ENCODE peak calls at places on chromosome 21, in seven cellular contexts. One of them, this sample, is unnamed.

GRCh38 chr21:29669416-29669815 is 270.4 kb downstream of the GRIK1 start:
- DNase-seq in astrocyte: no peak
- DNase-seq in activated T-helper 1 cell treated with anti-CD3 and anti-CD28 coated beads, Interleukin-12 subunit alpha, Interleukin-12 subunit beta, Interleukin-2, Interleukin-4 antibody, amounts not matched to agents 30 ng/mL and 10 ng/mL and 1 ng/mL, durations not matched to agents 14 hours and 24 hours and 36 hours: no peak
- DNase-seq in NCI-H510A: no peak
- DNase-seq in AG09309: no peak
- DNase-seq in MM.1S: no peak
- DNase-seq in Right ventricle myocardium superior: no peak
- DNase-seq in this sample: no peak

GRCh38 chr21:37509802-37510393 is 143.3 kb downstream of the DYRK1A start:
- DNase-seq in astrocyte: peak; percentile 45
- DNase-seq in activated T-helper 1 cell treated with anti-CD3 and anti-CD28 coated beads, Interleukin-12 subunit alpha, Interleukin-12 subunit beta, Interleukin-2, Interleukin-4 antibody, amounts not matched to agents 30 ng/mL and 10 ng/mL and 1 ng/mL, durations not matched to agents 14 hours and 24 hours and 36 hours: no peak
- DNase-seq in NCI-H510A: no peak
- DNase-seq in AG09309: no peak
- DNase-seq in MM.1S: no peak
- DNase-seq in Right ventricle myocardium superior: no peak
- DNase-seq in this sample: no peak

GRCh38 chr21:25999935-26000582 is 170.5 kb downstream of the APP start:
- DNase-seq in astrocyte: no peak
- DNase-seq in activated T-helper 1 cell treated with anti-CD3 and anti-CD28 coated beads, Interleukin-12 subunit alpha, Interleukin-12 subunit beta, Interleukin-2, Interleukin-4 antibody, amounts not matched to agents 30 ng/mL and 10 ng/mL and 1 ng/mL, durations not matched to agents 14 hours and 24 hours and 36 hours: peak; percentile 11
- DNase-seq in NCI-H510A: no peak
- DNase-seq in AG09309: no peak
- DNase-seq in MM.1S: no peak
- DNase-seq in Right ventricle myocardium superior: peak; percentile 45
- DNase-seq in this sample: no peak

GRCh38 chr21:37757631-37758376 is 158.5 kb downstream of the KCNJ6 start:
- DNase-seq in astrocyte: no peak
- DNase-seq in activated T-helper 1 cell treated with anti-CD3 and anti-CD28 coated beads, Interleukin-12 subunit alpha, Interleukin-12 subunit beta, Interleukin-2, Interleukin-4 antibody, amounts not matched to agents 30 ng/mL and 10 ng/mL and 1 ng/mL, durations not matched to agents 14 hours and 24 hours and 36 hours: no peak
- DNase-seq in NCI-H510A: no peak
- DNase-seq in AG09309: no peak
- DNase-seq in MM.1S: no peak
- DNase-seq in Right ventricle myocardium superior: no peak
- DNase-seq in this sample: peak; percentile 62

GRCh38 chr21:41973861-41974751 is 20.3 kb upstream of the C2CD2 start:
- DNase-seq in astrocyte: no peak
- DNase-seq in activated T-helper 1 cell treated with anti-CD3 and anti-CD28 coated beads, Interleukin-12 subunit alpha, Interleukin-12 subunit beta, Interleukin-2, Interleukin-4 antibody, amounts not matched to agents 30 ng/mL and 10 ng/mL and 1 ng/mL, durations not matched to agents 14 hours and 24 hours and 36 hours: no peak
- DNase-seq in NCI-H510A: no peak
- DNase-seq in AG09309: no peak
- DNase-seq in MM.1S: no peak
- DNase-seq in Right ventricle myocardium superior: peak; percentile 66
- DNase-seq in this sample: no peak

GRCh38 chr21:45562401-45562800 is 20.2 kb upstream of the SLC19A1 start:
- DNase-seq in astrocyte: no peak
- DNase-seq in activated T-helper 1 cell treated with anti-CD3 and anti-CD28 coated beads, Interleukin-12 subunit alpha, Interleukin-12 subunit beta, Interleukin-2, Interleukin-4 antibody, amounts not matched to agents 30 ng/mL and 10 ng/mL and 1 ng/mL, durations not matched to agents 14 hours and 24 hours and 36 hours: no peak
- DNase-seq in NCI-H510A: no peak
- DNase-seq in AG09309: no peak
- DNase-seq in MM.1S: no peak
- DNase-seq in Right ventricle myocardium superior: no peak
- DNase-seq in this sample: no peak

GRCh38 chr21:44299085-44299457 is 782 bp upstream of the PFKL start:
- DNase-seq in astrocyte: no peak
- DNase-seq in activated T-helper 1 cell treated with anti-CD3 and anti-CD28 coated beads, Interleukin-12 subunit alpha, Interleukin-12 subunit beta, Interleukin-2, Interleukin-4 antibody, amounts not matched to agents 30 ng/mL and 10 ng/mL and 1 ng/mL, durations not matched to agents 14 hours and 24 hours and 36 hours: no peak
- DNase-seq in NCI-H510A: no peak
- DNase-seq in AG09309: no peak
- DNase-seq in MM.1S: peak; percentile 80
- DNase-seq in Right ventricle myocardium superior: no peak
- DNase-seq in this sample: no peak

GRCh38 chr21:37220433-37220980 is 46.6 kb downstream of the VPS26C start:
- DNase-seq in astrocyte: peak; percentile 40
- DNase-seq in activated T-helper 1 cell treated with anti-CD3 and anti-CD28 coated beads, Interleukin-12 subunit alpha, Interleukin-12 subunit beta, Interleukin-2, Interleukin-4 antibody, amounts not matched to agents 30 ng/mL and 10 ng/mL and 1 ng/mL, durations not matched to agents 14 hours and 24 hours and 36 hours: peak; percentile 36
- DNase-seq in NCI-H510A: no peak
- DNase-seq in AG09309: no peak
- DNase-seq in MM.1S: peak; percentile 12
- DNase-seq in Right ventricle myocardium superior: peak; percentile 59
- DNase-seq in this sample: peak; percentile 35

GRCh38 chr21:45533731-45534571 is 8.3 kb downstream of the SLC19A1 start:
- DNase-seq in astrocyte: no peak
- DNase-seq in activated T-helper 1 cell treated with anti-CD3 and anti-CD28 coated beads, Interleukin-12 subunit alpha, Interleukin-12 subunit beta, Interleukin-2, Interleukin-4 antibody, amounts not matched to agents 30 ng/mL and 10 ng/mL and 1 ng/mL, durations not matched to agents 14 hours and 24 hours and 36 hours: no peak
- DNase-seq in NCI-H510A: no peak
- DNase-seq in AG09309: no peak
- DNase-seq in MM.1S: no peak
- DNase-seq in Right ventricle myocardium superior: peak; percentile 66
- DNase-seq in this sample: no peak

GRCh38 chr21:46153259-46154154 is 1.9 kb downstream of the FTCD start:
- DNase-seq in astrocyte: no peak
- DNase-seq in activated T-helper 1 cell treated with anti-CD3 and anti-CD28 coated beads, Interleukin-12 subunit alpha, Interleukin-12 subunit beta, Interleukin-2, Interleukin-4 antibody, amounts not matched to agents 30 ng/mL and 10 ng/mL and 1 ng/mL, durations not matched to agents 14 hours and 24 hours and 36 hours: peak; percentile 27
- DNase-seq in NCI-H510A: no peak
- DNase-seq in AG09309: no peak
- DNase-seq in MM.1S: no peak
- DNase-seq in Right ventricle myocardium superior: peak; percentile 76
- DNase-seq in this sample: peak; percentile 38

GRCh38 chr21:28704746-28705145 is 287.9 kb downstream of the LTN1 start:
- DNase-seq in astrocyte: peak; percentile 21
- DNase-seq in activated T-helper 1 cell treated with anti-CD3 and anti-CD28 coated beads, Interleukin-12 subunit alpha, Interleukin-12 subunit beta, Interleukin-2, Interleukin-4 antibody, amounts not matched to agents 30 ng/mL and 10 ng/mL and 1 ng/mL, durations not matched to agents 14 hours and 24 hours and 36 hours: no peak
- DNase-seq in NCI-H510A: no peak
- DNase-seq in AG09309: no peak
- DNase-seq in MM.1S: no peak
- DNase-seq in Right ventricle myocardium superior: peak; percentile 43
- DNase-seq in this sample: no peak

GRCh38 chr21:26165331-26165730 is 5.2 kb downstream of the APP start:
- DNase-seq in astrocyte: no peak
- DNase-seq in activated T-helper 1 cell treated with anti-CD3 and anti-CD28 coated beads, Interleukin-12 subunit alpha, Interleukin-12 subunit beta, Interleukin-2, Interleukin-4 antibody, amounts not matched to agents 30 ng/mL and 10 ng/mL and 1 ng/mL, durations not matched to agents 14 hours and 24 hours and 36 hours: no peak
- DNase-seq in NCI-H510A: no peak
- DNase-seq in AG09309: no peak
- DNase-seq in MM.1S: no peak
- DNase-seq in Right ventricle myocardium superior: no peak
- DNase-seq in this sample: no peak

GRCh38 chr21:17370263-17370662 is 142.6 kb upstream of the CXADR start:
- DNase-seq in astrocyte: no peak
- DNase-seq in activated T-helper 1 cell treated with anti-CD3 and anti-CD28 coated beads, Interleukin-12 subunit alpha, Interleukin-12 subunit beta, Interleukin-2, Interleukin-4 antibody, amounts not matched to agents 30 ng/mL and 10 ng/mL and 1 ng/mL, durations not matched to agents 14 hours and 24 hours and 36 hours: no peak
- DNase-seq in NCI-H510A: no peak
- DNase-seq in AG09309: no peak
- DNase-seq in MM.1S: no peak
- DNase-seq in Right ventricle myocardium superior: no peak
- DNase-seq in this sample: no peak

GRCh38 chr21:46218906-46219590 is 9.5 kb downstream of the LSS start:
- DNase-seq in astrocyte: no peak
- DNase-seq in activated T-helper 1 cell treated with anti-CD3 and anti-CD28 coated beads, Interleukin-12 subunit alpha, Interleukin-12 subunit beta, Interleukin-2, Interleukin-4 antibody, amounts not matched to agents 30 ng/mL and 10 ng/mL and 1 ng/mL, durations not matched to agents 14 hours and 24 hours and 36 hours: no peak
- DNase-seq in NCI-H510A: no peak
- DNase-seq in AG09309: no peak
- DNase-seq in MM.1S: no peak
- DNase-seq in Right ventricle myocardium superior: no peak
- DNase-seq in this sample: no peak

GRCh38 chr21:36723371-36723881 is 24.5 kb downstream of the SIM2 start:
- DNase-seq in astrocyte: no peak
- DNase-seq in activated T-helper 1 cell treated with anti-CD3 and anti-CD28 coated beads, Interleukin-12 subunit alpha, Interleukin-12 subunit beta, Interleukin-2, Interleukin-4 antibody, amounts not matched to agents 30 ng/mL and 10 ng/mL and 1 ng/mL, durations not matched to agents 14 hours and 24 hours and 36 hours: no peak
- DNase-seq in NCI-H510A: no peak
- DNase-seq in AG09309: no peak
- DNase-seq in MM.1S: no peak
- DNase-seq in Right ventricle myocardium superior: no peak
- DNase-seq in this sample: no peak

GRCh38 chr21:33998809-33999208 is 74.6 kb upstream of the MRPS6 start:
- DNase-seq in astrocyte: no peak
- DNase-seq in activated T-helper 1 cell treated with anti-CD3 and anti-CD28 coated beads, Interleukin-12 subunit alpha, Interleukin-12 subunit beta, Interleukin-2, Interleukin-4 antibody, amounts not matched to agents 30 ng/mL and 10 ng/mL and 1 ng/mL, durations not matched to agents 14 hours and 24 hours and 36 hours: no peak
- DNase-seq in NCI-H510A: no peak
- DNase-seq in AG09309: no peak
- DNase-seq in MM.1S: no peak
- DNase-seq in Right ventricle myocardium superior: no peak
- DNase-seq in this sample: no peak

This sample was measured in NCI-H1092.